ENCODE peak calls at places on chromosome 6, in seven cellular contexts. One of them, this sample, is unnamed.

GRCh38 chr6:149869275-149869892 is 5.2 kb upstream of the LRP11 start:
- DNase-seq in HCT116: no peak
- DNase-seq in HepG2: no peak
- DNase-seq in GM23338: no peak
- DNase-seq in SK-N-SH: no peak
- DNase-seq in GM12878: no peak
- DNase-seq in stomach: no peak
- DNase-seq in this sample: no peak

GRCh38 chr6:5764401-5764955 is 242.2 kb downstream of the NRN1 start:
- DNase-seq in GM12878: peak; percentile 8
- DNase-seq in SK-N-SH: no peak
- DNase-seq in stomach: no peak
- DNase-seq in GM23338: no peak
- DNase-seq in HepG2: no peak
- DNase-seq in HCT116: no peak
- DNase-seq in this sample: no peak

GRCh38 chr6:118875672-118876071 is 18.3 kb upstream of the ASF1A start:
- DNase-seq in GM12878: no peak
- DNase-seq in HCT116: no peak
- DNase-seq in HepG2: no peak
- DNase-seq in stomach: no peak
- DNase-seq in GM23338: no peak
- DNase-seq in SK-N-SH: no peak
- DNase-seq in this sample: no peak

GRCh38 chr6:15528870-15529269 is 134.0 kb downstream of the DTNBP1 start:
- DNase-seq in HCT116: no peak
- DNase-seq in GM23338: no peak
- DNase-seq in stomach: no peak
- DNase-seq in HepG2: no peak
- DNase-seq in SK-N-SH: no peak
- DNase-seq in GM12878: no peak
- DNase-seq in this sample: no peak

GRCh38 chr6:6635869-6636268 is 47.3 kb downstream of the LY86 start:
- DNase-seq in HepG2: no peak
- DNase-seq in GM23338: no peak
- DNase-seq in GM12878: peak; percentile 43
- DNase-seq in stomach: no peak
- DNase-seq in HCT116: no peak
- DNase-seq in SK-N-SH: no peak
- DNase-seq in this sample: no peak

GRCh38 chr6:145924600-145924999 is 39.6 kb downstream of the SHPRH start:
- DNase-seq in SK-N-SH: no peak
- DNase-seq in HCT116: no peak
- DNase-seq in GM12878: no peak
- DNase-seq in HepG2: no peak
- DNase-seq in stomach: no peak
- DNase-seq in GM23338: no peak
- DNase-seq in this sample: no peak

GRCh38 chr6:157708933-157709332 is 114.1 kb upstream of the SNX9 start:
- DNase-seq in GM23338: peak; percentile 35
- DNase-seq in GM12878: no peak
- DNase-seq in stomach: no peak
- DNase-seq in HCT116: no peak
- DNase-seq in HepG2: no peak
- DNase-seq in SK-N-SH: no peak
- DNase-seq in this sample: no peak

GRCh38 chr6:14865609-14866100 is 380.2 kb upstream of the JARID2 start:
- DNase-seq in GM12878: no peak
- DNase-seq in SK-N-SH: no peak
- DNase-seq in HCT116: no peak
- DNase-seq in HepG2: no peak
- DNase-seq in stomach: no peak
- DNase-seq in GM23338: no peak
- DNase-seq in this sample: no peak

GRCh38 chr6:83884523-83884922 is 25.0 kb downstream of the CYB5R4 start:
- DNase-seq in GM23338: peak; percentile 57
- DNase-seq in HepG2: peak; percentile 27
- DNase-seq in GM12878: peak; percentile 37
- DNase-seq in HCT116: peak; percentile 42
- DNase-seq in SK-N-SH: peak; percentile 48
- DNase-seq in stomach: no peak
- DNase-seq in this sample: no peak

GRCh38 chr6:113464536-113464935 is 392.6 kb upstream of the MARCKS start:
- DNase-seq in GM23338: no peak
- DNase-seq in HCT116: no peak
- DNase-seq in HepG2: no peak
- DNase-seq in SK-N-SH: no peak
- DNase-seq in GM12878: no peak
- DNase-seq in stomach: no peak
- DNase-seq in this sample: no peak

GRCh38 chr6:144955853-144956252 is 670.7 kb downstream of the UTRN start:
- DNase-seq in SK-N-SH: no peak
- DNase-seq in HCT116: no peak
- DNase-seq in GM23338: no peak
- DNase-seq in HepG2: no peak
- DNase-seq in stomach: no peak
- DNase-seq in GM12878: no peak
- DNase-seq in this sample: no peak

GRCh38 chr6:44494011-44494501 is 106.5 kb downstream of the CDC5L start:
- DNase-seq in HepG2: peak; percentile 80
- DNase-seq in GM12878: no peak
- DNase-seq in SK-N-SH: no peak
- DNase-seq in stomach: no peak
- DNase-seq in HCT116: peak; percentile 37
- DNase-seq in GM23338: no peak
- DNase-seq in this sample: no peak

GRCh38 chr6:140537211-140537610 is 1162.8 kb upstream of the CITED2 start:
- DNase-seq in HCT116: no peak
- DNase-seq in HepG2: no peak
- DNase-seq in GM12878: no peak
- DNase-seq in GM23338: no peak
- DNase-seq in stomach: no peak
- DNase-seq in SK-N-SH: no peak
- DNase-seq in this sample: no peak

GRCh38 chr6:131950767-131951575 is at the start of gene CCN2:
- DNase-seq in stomach: peak; percentile 77
- DNase-seq in HepG2: peak; percentile 100
- DNase-seq in GM12878: no peak
- DNase-seq in GM23338: peak; percentile 97
- DNase-seq in HCT116: peak; percentile 48
- DNase-seq in SK-N-SH: peak; percentile 57
- DNase-seq in this sample: peak; percentile 95

GRCh38 chr6:140441256-140441655 is 1066.8 kb upstream of the CITED2 start:
- DNase-seq in stomach: peak; percentile 46
- DNase-seq in SK-N-SH: peak; percentile 11
- DNase-seq in GM12878: no peak
- DNase-seq in GM23338: peak; percentile 69
- DNase-seq in HepG2: peak; percentile 46
- DNase-seq in HCT116: no peak
- DNase-seq in this sample: peak; percentile 66

GRCh38 chr6:53347250-53347920 is 1.4 kb downstream of the ELOVL5 start:
- DNase-seq in stomach: no peak
- DNase-seq in HCT116: no peak
- DNase-seq in GM12878: no peak
- DNase-seq in SK-N-SH: no peak
- DNase-seq in HepG2: no peak
- DNase-seq in GM23338: peak; percentile 42
- DNase-seq in this sample: no peak

GRCh38 chr6:144262470-144263369 is 22.4 kb upstream of the UTRN start:
- DNase-seq in SK-N-SH: no peak
- DNase-seq in GM23338: no peak
- DNase-seq in GM12878: no peak
- DNase-seq in HepG2: no peak
- DNase-seq in HCT116: no peak
- DNase-seq in stomach: no peak
- DNase-seq in this sample: no peak

GRCh38 chr6:88869263-88870023 is 94.0 kb downstream of the RNGTT start:
- DNase-seq in HCT116: no peak
- DNase-seq in SK-N-SH: no peak
- DNase-seq in GM12878: no peak
- DNase-seq in HepG2: no peak
- DNase-seq in GM23338: no peak
- DNase-seq in stomach: no peak
- DNase-seq in this sample: no peak

GRCh38 chr6:168631589-168631988 is 190.6 kb downstream of the SMOC2 start:
- DNase-seq in SK-N-SH: no peak
- DNase-seq in GM12878: no peak
- DNase-seq in HepG2: no peak
- DNase-seq in GM23338: no peak
- DNase-seq in stomach: no peak
- DNase-seq in HCT116: no peak
- DNase-seq in this sample: peak; percentile 9
- H3K27ac ChIP-seq in SK-N-SH: no peak overlapping the region
- H3K27ac ChIP-seq in GM12878: no peak overlapping the region
- H3K27ac ChIP-seq in HepG2: no peak overlapping the region
- H3K27ac ChIP-seq in GM23338: no peak overlapping the region
- H3K27ac ChIP-seq in stomach: no peak overlapping the region
- H3K27ac ChIP-seq in HCT116: no peak overlapping the region
- H3K27ac ChIP-seq in this sample: no peak overlapping the region

GRCh38 chr6:3885262-3886036 is 36.3 kb downstream of the FAM50B start:
- DNase-seq in HCT116: peak; percentile 1
- DNase-seq in HepG2: peak; percentile 69
- DNase-seq in stomach: no peak
- DNase-seq in GM12878: no peak
- DNase-seq in GM23338: peak; percentile 44
- DNase-seq in SK-N-SH: no peak
- DNase-seq in this sample: no peak
- TF ChIP-seq CTCF in HCT116: peak; percentile 32
- TF ChIP-seq CTCF in HepG2: peak; percentile 82
- TF ChIP-seq CTCF in stomach: no peak
- TF ChIP-seq CTCF in GM12878: no peak
- TF ChIP-seq CTCF in GM23338: peak; percentile 56
- TF ChIP-seq CTCF in SK-N-SH: peak; percentile 44
- TF ChIP-seq CTCF in this sample: no peak

DNA sequence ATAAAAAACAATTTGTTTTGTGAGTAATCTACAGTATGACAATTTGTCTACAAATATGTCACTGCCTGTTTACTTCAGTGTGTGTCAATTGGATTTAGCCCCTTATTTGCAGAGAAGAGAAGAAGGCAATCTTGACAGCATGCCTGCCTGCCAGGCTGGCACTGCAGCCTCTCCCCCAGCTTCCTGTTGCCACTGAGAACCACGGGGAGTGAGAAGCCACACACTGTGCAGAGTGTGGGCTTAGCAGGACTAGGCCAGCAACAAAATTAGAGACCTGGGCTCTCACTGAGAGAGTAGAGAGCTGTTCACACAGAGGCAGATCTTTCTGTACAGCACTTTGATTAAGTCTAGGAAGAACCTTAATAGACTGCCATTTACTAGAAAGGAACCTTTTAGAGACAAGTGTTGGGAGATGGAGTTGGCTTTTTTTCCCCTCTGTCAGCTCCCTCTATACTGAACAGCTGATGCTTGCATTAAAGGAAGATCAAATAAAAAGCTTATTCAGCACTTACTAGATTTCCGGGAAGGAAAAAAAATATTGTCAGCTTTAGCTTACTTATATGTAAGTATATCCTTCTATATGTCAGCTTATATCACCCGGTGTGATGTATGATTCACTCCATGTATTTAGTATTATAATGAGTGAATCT is 850.8 kb upstream of the EPHA7 start:
- DNase-seq in stomach: no peak
- DNase-seq in GM12878: no peak
- DNase-seq in GM23338: no peak
- DNase-seq in HepG2: no peak
- DNase-seq in SK-N-SH: no peak
- DNase-seq in HCT116: no peak
- DNase-seq in this sample: no peak
- TF ChIP-seq POLR2AphosphoS5 in stomach: no peak
- TF ChIP-seq POLR2AphosphoS5 in GM12878: no peak
- TF ChIP-seq POLR2AphosphoS5 in GM23338: no peak
- TF ChIP-seq POLR2AphosphoS5 in HepG2: no peak
- TF ChIP-seq POLR2AphosphoS5 in SK-N-SH: no peak
- TF ChIP-seq POLR2AphosphoS5 in HCT116: no peak
- TF ChIP-seq POLR2AphosphoS5 in this sample: no peak

DNA sequence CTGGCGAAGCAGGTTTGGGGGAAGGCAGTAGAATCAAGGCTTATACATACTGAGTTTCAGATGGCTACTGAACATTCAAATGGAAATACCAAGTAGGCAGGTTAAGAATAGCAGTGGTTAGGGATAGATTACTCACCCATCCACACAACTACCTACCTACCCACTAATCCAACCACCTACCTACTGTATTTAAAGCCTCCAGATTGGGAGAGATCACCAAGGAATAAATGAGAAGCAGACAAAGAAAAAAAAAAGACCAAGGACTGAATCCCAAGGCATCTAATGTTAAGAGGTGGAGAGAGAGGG is 68.3 kb upstream of the SMIM29 start:
- DNase-seq in GM23338: no peak
- DNase-seq in HCT116: no peak
- DNase-seq in GM12878: no peak
- DNase-seq in HepG2: no peak
- DNase-seq in stomach: no peak
- DNase-seq in SK-N-SH: no peak
- DNase-seq in this sample: no peak
- H3K27ac ChIP-seq in GM23338: no peak overlapping the region
- H3K27ac ChIP-seq in HCT116: no peak overlapping the region
- H3K27ac ChIP-seq in GM12878: peak overlapping the region; percentile 84
- H3K27ac ChIP-seq in HepG2: no peak overlapping the region
- H3K27ac ChIP-seq in stomach: no peak overlapping the region
- H3K27ac ChIP-seq in SK-N-SH: no peak overlapping the region
- H3K27ac ChIP-seq in this sample: no peak overlapping the region

DNA sequence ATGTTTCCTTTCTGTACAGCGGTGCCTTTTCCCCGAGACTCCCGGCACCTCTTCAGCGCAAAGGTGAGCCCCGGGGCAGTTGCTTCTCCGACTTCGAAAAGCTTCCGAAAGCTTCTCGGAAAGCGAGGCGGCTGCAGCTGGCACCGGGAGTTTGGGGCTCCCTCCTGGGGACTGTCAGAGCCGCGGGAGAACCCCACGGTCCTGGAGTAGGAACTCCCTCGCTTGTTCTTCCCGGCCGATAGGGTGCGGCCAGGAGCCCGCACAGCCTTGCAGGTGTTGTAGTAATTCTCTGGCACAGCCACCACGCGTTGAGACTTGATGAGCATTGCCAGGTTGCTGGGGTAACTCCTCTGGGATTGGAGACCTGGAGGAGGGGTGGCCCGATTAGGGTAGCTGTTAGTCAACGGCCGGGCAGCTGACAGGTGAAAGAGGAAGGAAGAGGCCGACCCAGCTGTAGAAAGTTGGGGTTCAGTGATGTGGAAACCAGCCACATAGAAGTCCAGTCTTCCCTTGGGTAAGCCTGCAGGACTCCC is 708 bp downstream of the KDM1B start:
- DNase-seq in HCT116: peak; percentile 80
- DNase-seq in GM23338: peak; percentile 95
- DNase-seq in GM12878: peak; percentile 55
- DNase-seq in HepG2: peak; percentile 85
- DNase-seq in SK-N-SH: peak; percentile 57
- DNase-seq in stomach: peak; percentile 82
- DNase-seq in this sample: peak; percentile 78
- TF ChIP-seq CTCF in HCT116: no peak
- TF ChIP-seq CTCF in GM23338: peak; percentile 49
- TF ChIP-seq CTCF in GM12878: peak; percentile 28
- TF ChIP-seq CTCF in HepG2: peak; percentile 73
- TF ChIP-seq CTCF in SK-N-SH: peak; percentile 48
- TF ChIP-seq CTCF in stomach: no peak
- TF ChIP-seq CTCF in this sample: peak; percentile 27

GRCh38 chr6:81088133-81088532 is 664.3 kb downstream of the TENT5A start:
- DNase-seq in HCT116: no peak
- DNase-seq in HepG2: no peak
- DNase-seq in GM23338: no peak
- DNase-seq in stomach: no peak
- DNase-seq in SK-N-SH: no peak
- DNase-seq in GM12878: no peak
- DNase-seq in this sample: no peak
- TF ChIP-seq POLR2AphosphoS5 in HCT116: no peak
- TF ChIP-seq POLR2AphosphoS5 in HepG2: no peak
- TF ChIP-seq POLR2AphosphoS5 in GM23338: no peak
- TF ChIP-seq POLR2AphosphoS5 in stomach: no peak
- TF ChIP-seq POLR2AphosphoS5 in SK-N-SH: no peak
- TF ChIP-seq POLR2AphosphoS5 in GM12878: no peak
- TF ChIP-seq POLR2AphosphoS5 in this sample: no peak